ENCODE peak calls at places on chromosome 12, in four cellular contexts. P is lower leg skin, R is tibial artery, B is fibroblast of pulmonary artery. X is an unnamed sample.

GRCh38 chr12:120761581-120761980 is 36.0 kb downstream of the ACADS start:
- DNase-seq in P (peak; percentile 41), R (no peak), B (peak; percentile 92), X (peak; percentile 63)

GRCh38 chr12:19671695-19672094 is 232.4 kb downstream of the AEBP2 start:
- DNase-seq in P (no peak), R (no peak), B (no peak), X (no peak)

GRCh38 chr12:5083955-5084849 is 40.5 kb downstream of the KCNA5 start:
- DNase-seq in P (peak; percentile 38), R (no peak), B (peak; percentile 68), X (no peak)

GRCh38 chr12:52074656-52075408 is 4.7 kb upstream of the SMIM41 start:
- DNase-seq in P (no peak), R (no peak), B (no peak), X (no peak)

GRCh38 chr12:25852792-25853191 is 105.7 kb upstream of the RASSF8 start:
- DNase-seq in P (no peak), R (no peak), B (peak; percentile 46), X (no peak)

GRCh38 chr12:63066782-63067181 is 84.2 kb downstream of the AVPR1A start:
- DNase-seq in P (no peak), R (no peak), B (no peak), X (no peak)

GRCh38 chr12:97169922-97170321 is 262.9 kb downstream of the NEDD1 start:
- DNase-seq in P (no peak), R (no peak), B (no peak), X (no peak)

GRCh38 chr12:62249419-62249818 is 10.8 kb upstream of the USP15 start:
- DNase-seq in P (no peak), R (no peak), B (no peak), X (no peak)

GRCh38 chr12:32516230-32516629 is 116.9 kb downstream of the FGD4 start:
- DNase-seq in P (no peak), R (no peak), B (no peak), X (no peak)

GRCh38 chr12:50865266-50865665 is 22.5 kb downstream of the TMPRSS12 start:
- DNase-seq in P (no peak), R (no peak), B (no peak), X (no peak)

GRCh38 chr12:54082402-54082892 is 28.8 kb downstream of the HOXC4 start:
- DNase-seq in P (no peak), R (no peak), B (no peak), X (peak; percentile 78)

GRCh38 chr12:115569694-115570093 is 707.8 kb downstream of the MED13L start:
- DNase-seq in P (no peak), R (no peak), B (no peak), X (no peak)
- TF ChIP-seq CTCF in P (no peak), R (no peak), B (no peak), X (no peak)

DNA sequence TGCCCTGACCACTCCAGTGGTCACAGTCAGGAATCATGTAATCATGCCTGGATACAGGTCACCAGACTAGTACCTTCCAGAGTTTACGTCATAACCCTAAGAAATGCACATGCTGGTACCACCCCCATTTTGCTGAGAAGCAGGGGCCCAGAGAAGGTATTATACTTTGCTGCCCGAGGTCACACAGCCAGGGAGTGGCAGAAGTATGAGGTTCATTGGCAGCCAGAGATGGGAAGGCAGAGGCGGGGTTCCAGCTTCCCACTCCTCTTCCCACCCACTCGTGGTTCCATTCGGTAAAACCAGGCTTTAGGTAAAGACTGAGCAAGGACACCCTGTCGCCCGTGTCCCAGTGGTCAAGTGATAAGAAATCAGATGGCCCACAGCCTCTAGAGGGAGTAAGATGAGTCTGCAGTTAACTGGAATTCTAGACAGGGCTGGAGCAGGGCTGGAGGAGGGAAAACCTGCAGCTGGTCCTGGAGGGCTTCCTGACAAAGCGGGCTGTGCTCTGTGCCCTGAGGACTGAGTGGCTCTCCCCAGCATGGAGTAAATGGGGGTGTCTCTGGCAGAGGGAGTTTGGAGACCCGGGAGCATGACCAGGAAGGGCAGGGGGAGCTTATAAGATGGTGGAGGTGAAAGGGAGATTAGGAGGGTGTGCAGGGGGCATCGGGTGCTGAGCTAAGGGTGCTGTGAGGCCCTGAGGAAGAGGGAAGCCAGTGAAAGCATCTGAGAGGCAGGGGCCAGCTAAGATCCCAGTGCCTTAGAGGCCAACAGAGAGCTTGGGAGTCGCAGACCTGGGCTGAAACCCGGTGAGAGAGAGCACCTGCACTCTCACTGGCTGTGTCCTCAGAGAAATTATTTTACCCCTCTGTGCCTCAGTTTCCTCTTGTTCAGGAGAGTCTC is 5.7 kb downstream of the FAM222A start:
- DNase-seq in P (no peak), R (no peak), B (no peak), X (no peak)
- TF ChIP-seq CTCF in P (no peak), R (no peak), B (no peak), X (no peak)

DNA sequence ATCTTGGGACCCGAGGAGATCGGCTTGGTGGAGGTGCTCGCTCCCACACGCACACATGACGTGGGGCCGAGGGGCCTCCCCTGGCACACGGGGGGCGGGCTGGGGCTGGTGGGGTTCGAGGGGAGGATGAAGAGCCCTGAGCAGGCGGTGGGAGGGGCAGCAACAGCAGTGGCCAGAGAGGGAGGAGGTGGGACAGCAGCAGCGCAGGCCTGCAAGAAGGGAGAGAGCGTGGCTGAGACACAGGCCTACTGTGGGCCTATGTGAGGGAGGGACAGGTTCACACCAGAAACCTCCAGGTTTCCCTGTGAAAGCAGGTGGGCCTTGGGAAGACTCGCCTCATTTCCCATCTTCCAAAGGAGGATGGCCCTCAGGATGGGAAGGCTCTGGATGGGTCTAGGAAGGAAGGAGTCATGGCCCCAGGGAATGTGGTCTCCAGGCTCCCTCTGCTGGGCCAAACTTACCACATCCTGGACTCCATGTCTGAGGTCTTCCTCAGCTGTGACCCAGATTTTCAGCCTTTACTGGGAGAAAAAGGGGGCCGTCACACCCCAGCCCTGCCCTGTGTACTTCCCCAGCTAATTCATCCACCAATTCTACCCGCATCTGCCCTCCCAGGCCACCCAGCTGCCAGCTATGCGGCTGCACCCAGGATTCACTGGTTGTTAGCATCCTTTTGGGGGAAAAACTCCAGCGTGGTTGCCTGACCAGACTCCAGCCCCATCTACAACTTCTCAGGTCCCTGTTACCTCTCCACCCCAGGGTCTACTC is 2.8 kb downstream of the PIANP start:
- DNase-seq in P (no peak), R (no peak), B (peak; percentile 70), X (no peak)
- TF ChIP-seq CTCF in P (no peak), R (no peak), B (peak; percentile 68), X (no peak)

DNA sequence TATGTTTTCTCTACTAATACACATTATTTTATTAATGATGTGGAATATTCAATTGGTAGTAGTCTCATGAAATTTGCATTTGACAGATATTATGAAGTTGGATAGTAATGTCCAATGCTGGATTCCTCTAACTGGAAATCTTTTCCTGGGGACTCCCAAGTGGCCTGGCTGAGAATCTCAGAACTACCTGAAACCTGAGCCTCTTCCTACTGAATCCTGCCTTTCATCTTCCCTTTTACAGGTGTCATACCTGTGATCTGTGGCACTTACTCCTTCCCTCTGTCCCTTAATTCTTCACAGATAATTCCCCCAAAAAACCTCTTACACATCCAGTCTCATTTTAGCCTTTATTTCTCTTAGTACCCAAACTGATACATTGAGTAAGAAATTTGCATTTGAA is 89.7 kb upstream of the MYF6 start:
- DNase-seq in P (no peak), R (no peak), B (no peak), X (no peak)
- TF ChIP-seq CTCF in P (no peak), R (no peak), B (no peak), X (no peak)

X was measured in mesothelial cell of epicardium.